ENCODE peak calls at places on chromosome X, in nine cellular contexts. K is activated CD4-positive, alpha-beta T cell treated with anti-CD3 and anti-CD28 coated beads for 36 hours; Q is cardiac muscle cell; M is effector CD4-positive, alpha-beta T cell; F is aorta; U is activated naive CD8-positive, alpha-beta T cell treated with anti-CD3 and anti-CD28 coated beads for 36 hours; L is mammary epithelial cell; E is NCI-H510A; Z is activated T-cell treated with anti-CD3 and anti-CD28 coated beads for 48 hours. G is an unnamed sample.

GRCh38 chrX:145609951-145610511 is 207.6 kb upstream of the SLITRK2 start:
- DNase-seq in K (no peak), Q (no peak), M (no peak), F (no peak), U (no peak), L (peak; percentile 0), E (no peak), Z (no peak), G (no peak)

GRCh38 chrX:151981129-151981528 is 6.7 kb upstream of the GABRE start:
- DNase-seq in K (no peak), Q (no peak), M (no peak), F (no peak), U (no peak), L (peak; percentile 79), E (no peak), Z (no peak), G (no peak)

GRCh38 chrX:11913001-11913400 is 155.0 kb downstream of the MSL3 start:
- DNase-seq in K (no peak), Q (peak; percentile 29), M (no peak), F (no peak), U (no peak), L (no peak), E (no peak), Z (no peak), G (no peak)

GRCh38 chrX:47577424-47577823 is 4.8 kb upstream of the TIMP1 start:
- DNase-seq in K (no peak), Q (no peak), M (no peak), F (no peak), U (no peak), L (no peak), E (no peak), Z (no peak), G (no peak)

GRCh38 chrX:85994228-85994627 is 53.1 kb downstream of the CHM start:
- DNase-seq in K (no peak), Q (no peak), M (no peak), F (no peak), U (no peak), L (no peak), E (no peak), Z (no peak), G (no peak)

GRCh38 chrX:11382935-11383334 is 89.7 kb downstream of the AMELX start:
- DNase-seq in K (no peak), Q (no peak), M (no peak), F (no peak), U (no peak), L (no peak), E (no peak), Z (no peak), G (no peak)

GRCh38 chrX:103656623-103657022 is 27.8 kb downstream of the TCEAL1 start:
- DNase-seq in K (no peak), Q (no peak), M (no peak), F (no peak), U (no peak), L (peak; percentile 90), E (no peak), Z (no peak), G (no peak)

GRCh38 chrX:122154019-122154418 is 1030.1 kb upstream of the GRIA3 start:
- DNase-seq in K (no peak), Q (no peak), M (no peak), F (no peak), U (no peak), L (no peak), E (no peak), Z (no peak), G (no peak)

GRCh38 chrX:118603981-118604380 is 108.4 kb downstream of the DOCK11 start:
- DNase-seq in K (peak; percentile 38), Q (peak; percentile 76), M (peak; percentile 11), F (no peak), U (peak; percentile 12), L (peak; percentile 39), E (peak; percentile 4), Z (peak; percentile 1), G (peak; percentile 28)

GRCh38 chrX:13761606-13762005 is 27.1 kb downstream of the OFD1 start:
- DNase-seq in K (peak; percentile 10), Q (peak; percentile 6), M (no peak), F (no peak), U (no peak), L (peak; percentile 17), E (no peak), Z (no peak), G (no peak)

GRCh38 chrX:23228950-23229448 is 105.7 kb upstream of the PTCHD1 start:
- DNase-seq in K (no peak), Q (no peak), M (no peak), F (no peak), U (no peak), L (no peak), E (no peak), Z (no peak), G (no peak)

GRCh38 chrX:102599950-102600579 is 750 bp downstream of the ARMCX5 start:
- DNase-seq in K (no peak), Q (peak; percentile 36), M (no peak), F (no peak), U (no peak), L (peak; percentile 10), E (no peak), Z (no peak), G (no peak)

G was measured in stimulated activated naive CD8-positive, alpha-beta T cell treated with anti-CD3 and anti-CD28 coated beads, Interleukin-15, Interleukin-2, amounts not matched to agents 100 U/mL and 50 U/mL, for 24 hours.